ENCODE peak calls at places on chromosomes 13 and 19, in four cellular contexts. D, N, G and Y are unnamed samples.

GRCh38 chr13:59103004-59103768 is 1060.5 kb downstream of the DIAPH3 start:
- DNase-seq in D (no peak), N (no peak), G (no peak), Y (no peak)

GRCh38 chr13:100044936-100045335 is 44.0 kb upstream of the PCCA start:
- DNase-seq in D (no peak), N (no peak), G (no peak), Y (no peak)

GRCh38 chr19:38209671-38210457 is 14.2 kb downstream of the DPF1 start:
- DNase-seq in D (peak), N (no peak), G (no peak), Y (no peak)

GRCh38 chr13:44386932-44387556 is 13.4 kb downstream of the SERP2 start:
- DNase-seq in D (no peak), N (no peak), G (no peak), Y (no peak)

GRCh38 chr13:87923713-87924112 is 252.5 kb downstream of the SLITRK5 start:
- DNase-seq in D (no peak), N (no peak), G (no peak), Y (no peak)

GRCh38 chr19:29832801-29833200 is 21.0 kb downstream of the CCNE1 start:
- DNase-seq in D (no peak), N (no peak), G (no peak), Y (no peak)

GRCh38 chr13:33761744-33762143 is 56.2 kb upstream of the RFC3 start:
- DNase-seq in D (peak), N (no peak), G (no peak), Y (no peak)

GRCh38 chr19:8367327-8368001 is 3.5 kb downstream of the ANGPTL4 start:
- DNase-seq in D (peak), N (peak), G (no peak), Y (no peak)

GRCh38 chr13:63184693-63185092 is 1769.0 kb upstream of the PCDH20 start:
- DNase-seq in D (peak), N (peak), G (no peak), Y (no peak)

GRCh38 chr19:12953456-12954149 is 3.4 kb downstream of the GADD45GIP1 start:
- DNase-seq in D (no peak), N (no peak), G (no peak), Y (no peak)

GRCh38 chr19:751501-752341 is 809 bp downstream of the MISP start:
- DNase-seq in D (peak), N (peak), G (no peak), Y (no peak)

GRCh38 chr19:55418185-55418584 is 10.6 kb upstream of the UBE2S start:
- DNase-seq in D (peak), N (peak), G (peak), Y (peak)

GRCh38 chr19:38221919-38222828 is 1.8 kb downstream of the DPF1 start:
- DNase-seq in D (no peak), N (no peak), G (no peak), Y (no peak)

GRCh38 chr13:29922896-29923295 is 72.5 kb upstream of the UBL3 start:
- DNase-seq in D (peak), N (no peak), G (no peak), Y (no peak)

GRCh38 chr13:104522235-104523072 is 1456.2 kb upstream of the SLC10A2 start:
- DNase-seq in D (no peak), N (no peak), G (no peak), Y (no peak)

GRCh38 chr13:88068975-88069374 is 397.8 kb downstream of the SLITRK5 start:
- DNase-seq in D (no peak), N (no peak), G (no peak), Y (no peak)

GRCh38 chr19:44857837-44858236 is 11.7 kb downstream of the NECTIN2 start:
- DNase-seq in D (no peak), N (no peak), G (no peak), Y (no peak)

GRCh38 chr13:64274481-64275217 is 2859.0 kb upstream of the PCDH20 start:
- DNase-seq in D (no peak), N (no peak), G (no peak), Y (no peak)

GRCh38 chr13:96672016-96672415 is 322.3 kb downstream of the OXGR1 start:
- DNase-seq in D (no peak), N (no peak), G (no peak), Y (no peak)

GRCh38 chr19:18603958-18604819 is 2.4 kb downstream of the CRLF1 start:
- DNase-seq in D (no peak), N (no peak), G (no peak), Y (no peak)

GRCh38 chr13:48741377-48741776 is 87.6 kb downstream of the CYSLTR2 start:
- DNase-seq in D (peak), N (no peak), G (no peak), Y (no peak)

GRCh38 chr13:43005460-43006236 is 13.6 kb upstream of the EPSTI1 start:
- DNase-seq in D (peak), N (no peak), G (no peak), Y (no peak)

GRCh38 chr19:54179921-54180452 is 7.0 kb upstream of the TMC4 start:
- DNase-seq in D (no peak), N (peak), G (no peak), Y (no peak)